ENCODE peak calls at places on chromosome X, in eight cellular contexts. S is neural crest cell; K is NCI-H1694; H is stimulated activated CD8-positive, alpha-beta memory T cell treated with anti-CD3 and anti-CD28 coated beads, Interleukin-2, amount 100 ng/mL, for 48 hours; R is kidney tubule cell; D is adipocyte; C is kidney; T is occipital lobe. J is an unnamed sample.

GRCh38 chrX:19599253-19599652 is 83.9 kb upstream of the MAP3K15 start:
- DNase-seq in S (no peak), K (no peak), H (no peak), R (no peak), D (no peak), C (no peak), T (no peak), J (no peak)

GRCh38 chrX:53082773-53083616 is 828 bp downstream of the TSPYL2 start:
- DNase-seq in S (no peak), K (no peak), H (no peak), R (no peak), D (no peak), C (no peak), T (no peak), J (no peak)

GRCh38 chrX:44873415-44874270 is 655 bp downstream of the KDM6A start:
- DNase-seq in S (peak), K (no peak), H (peak), R (peak), D (peak), C (peak), T (peak), J (peak)

GRCh38 chrX:283115-283845 is 2.1 kb downstream of the PLCXD1 start:
- DNase-seq in S (peak), K (no peak), H (peak), R (peak), D (peak), C (peak), T (no peak), J (peak)

GRCh38 chrX:1649623-1650022 is 34.8 kb downstream of the ASMT start:
- DNase-seq in S (no peak), K (no peak), H (no peak), R (no peak), D (peak), C (no peak), T (no peak), J (no peak)

GRCh38 chrX:104913348-104913747 is 307.1 kb downstream of the TEX13A start:
- DNase-seq in S (no peak), K (no peak), H (no peak), R (peak), D (peak), C (no peak), T (no peak), J (peak)

GRCh38 chrX:66677430-66677829 is 38.6 kb upstream of the EDA2R start:
- DNase-seq in S (no peak), K (no peak), H (no peak), R (no peak), D (peak), C (no peak), T (no peak), J (no peak)

GRCh38 chrX:118525146-118525725 is 29.6 kb downstream of the DOCK11 start:
- DNase-seq in S (no peak), K (no peak), H (no peak), R (no peak), D (no peak), C (no peak), T (no peak), J (no peak)

GRCh38 chrX:153820601-153821000 is 9.7 kb downstream of the PDZD4 start:
- DNase-seq in S (no peak), K (peak), H (no peak), R (no peak), D (no peak), C (no peak), T (no peak), J (no peak)

GRCh38 chrX:66022742-66023725 is 16.8 kb downstream of the VSIG4 start:
- DNase-seq in S (no peak), K (no peak), H (no peak), R (no peak), D (no peak), C (no peak), T (no peak), J (no peak)

GRCh38 chrX:78979789-78980464 is 34.7 kb downstream of the P2RY10 start:
- DNase-seq in S (no peak), K (no peak), H (no peak), R (no peak), D (no peak), C (no peak), T (no peak), J (no peak)

GRCh38 chrX:38732866-38733265 is 68.4 kb upstream of the MID1IP1 start:
- DNase-seq in S (no peak), K (no peak), H (no peak), R (peak), D (peak), C (no peak), T (no peak), J (no peak)

GRCh38 chrX:10749113-10749512 is 128.7 kb upstream of the MID1 start:
- DNase-seq in S (no peak), K (no peak), H (no peak), R (no peak), D (peak), C (no peak), T (no peak), J (peak)

GRCh38 chrX:119698835-119699234 is 5.9 kb upstream of the SEPTIN6 start:
- DNase-seq in S (peak), K (peak), H (no peak), R (peak), D (peak), C (no peak), T (no peak), J (peak)

GRCh38 chrX:131588995-131589394 is 45.1 kb downstream of the OR13H1 start:
- DNase-seq in S (no peak), K (no peak), H (no peak), R (no peak), D (no peak), C (no peak), T (no peak), J (no peak)

GRCh38 chrX:74382613-74383012 is 38.7 kb upstream of the SLC16A2 start:
- DNase-seq in S (peak), K (peak), H (peak), R (peak), D (peak), C (no peak), T (peak), J (peak)

GRCh38 chrX:107480272-107480671 is 30.8 kb downstream of the FRMPD3 start:
- DNase-seq in S (no peak), K (no peak), H (no peak), R (no peak), D (no peak), C (no peak), T (no peak), J (no peak)

GRCh38 chrX:69469975-69470374 is 34.2 kb upstream of the NALF2 start:
- DNase-seq in S (no peak), K (no peak), H (no peak), R (no peak), D (no peak), C (no peak), T (no peak), J (no peak)

GRCh38 chrX:87900320-87900908 is 382.8 kb downstream of the KLHL4 start:
- DNase-seq in S (no peak), K (no peak), H (no peak), R (peak), D (no peak), C (no peak), T (no peak), J (no peak)

GRCh38 chrX:14673764-14674163 is 144.4 kb downstream of the GLRA2 start:
- DNase-seq in S (no peak), K (peak), H (no peak), R (peak), D (peak), C (no peak), T (no peak), J (peak)

GRCh38 chrX:150731795-150732194 is 38.6 kb downstream of the MTMR1 start:
- DNase-seq in S (no peak), K (no peak), H (peak), R (peak), D (peak), C (no peak), T (peak), J (peak)

GRCh38 chrX:323721-324628 is 5.4 kb upstream of the GTPBP6 start:
- DNase-seq in S (no peak), K (no peak), H (no peak), R (peak), D (peak), C (peak), T (no peak), J (no peak)

GRCh38 chrX:77493677-77494553 is 46.7 kb downstream of the FGF16 start:
- DNase-seq in S (no peak), K (no peak), H (no peak), R (peak), D (peak), C (no peak), T (no peak), J (peak)

J was measured in AG08395.